ENCODE peak calls at places on chromosomes 3 and 15, in four cellular contexts. X is ecto neural progenitor cell; Y is activated naive CD4-positive, alpha-beta T cell treated with anti-CD3 and anti-CD28 coated beads for 36 hours; F is GM12865. J is an unnamed sample.

GRCh38 chr3:31232049-31233040 is 300.4 kb upstream of the STT3B start:
- DNase-seq in Y (no peak), X (no peak), F (peak; percentile 43), J (no peak)

GRCh38 chr15:66936115-66936863 is 129.1 kb upstream of the SMAD3 start:
- DNase-seq in Y (no peak), X (no peak), F (no peak), J (no peak)

GRCh38 chr3:41117398-41117870 is 81.9 kb upstream of the CTNNB1 start:
- DNase-seq in F (peak; percentile 91), X (no peak), Y (peak; percentile 94), J (peak; percentile 12)

GRCh38 chr15:50940506-50940905 is 32.0 kb downstream of the AP4E1 start:
- DNase-seq in F (no peak), Y (no peak), X (no peak), J (no peak)

GRCh38 chr15:66400351-66400774 is 13.7 kb downstream of the MAP2K1 start:
- DNase-seq in X (no peak), Y (no peak), F (peak; percentile 18), J (no peak)

GRCh38 chr3:185082149-185082548 is 70.7 kb downstream of the C3orf70 start:
- DNase-seq in Y (no peak), X (no peak), F (no peak), J (no peak)

GRCh38 chr3:44338828-44339127 is 212 bp downstream of the TCAIM start:
- DNase-seq in Y (no peak), X (no peak), F (no peak), J (no peak)

GRCh38 chr3:151169700-151170224 is 33.3 kb downstream of the GPR171 start:
- DNase-seq in X (no peak), F (peak; percentile 26), Y (peak; percentile 48), J (no peak)

GRCh38 chr15:86336051-86336788 is 256.5 kb downstream of the AGBL1 start:
- DNase-seq in Y (peak; percentile 6), X (no peak), F (no peak), J (no peak)

GRCh38 chr3:128354788-128355548 is 111.7 kb downstream of the DNAJB8 start:
- DNase-seq in Y (no peak), X (no peak), F (no peak), J (no peak)

GRCh38 chr3:128226794-128227399 is 73.6 kb downstream of the EEFSEC start:
- DNase-seq in F (peak; percentile 39), X (peak; percentile 78), Y (peak; percentile 39), J (no peak)

GRCh38 chr3:47370887-47371697 is 9.7 kb upstream of the PTPN23 start:
- DNase-seq in F (peak; percentile 53), X (peak; percentile 66), Y (peak; percentile 53), J (no peak)

GRCh38 chr3:143510601-143511000 is 337.7 kb downstream of the SLC9A9 start:
- DNase-seq in F (no peak), Y (peak; percentile 10), X (no peak), J (no peak)

GRCh38 chr3:127170794-127171193 is 22.1 kb upstream of the PRR23E start:
- DNase-seq in X (peak; percentile 46), F (no peak), Y (no peak), J (peak; percentile 45)

GRCh38 chr3:42721690-42722089 is 19.1 kb upstream of the HHATL start:
- DNase-seq in Y (no peak), X (no peak), F (no peak), J (no peak)

GRCh38 chr3:179322481-179323196 is at the start of gene ZNF639:
- DNase-seq in Y (peak; percentile 78), F (peak; percentile 94), X (peak; percentile 93), J (peak; percentile 75)

GRCh38 chr3:46538803-46539442 is 27.2 kb downstream of the LRRC2 start:
- DNase-seq in X (no peak), Y (peak; percentile 90), F (peak; percentile 97), J (no peak)

GRCh38 chr3:3631114-3631513 is 168.1 kb upstream of the LRRN1 start:
- DNase-seq in X (no peak), Y (no peak), F (no peak), J (no peak)

GRCh38 chr15:99092554-99093172 is 12.2 kb upstream of the SYNM start:
- DNase-seq in F (no peak), Y (no peak), X (no peak), J (no peak)

GRCh38 chr3:184351511-184352148 is 9.8 kb downstream of the CLCN2 start:
- DNase-seq in Y (no peak), F (no peak), X (no peak), J (no peak)

GRCh38 chr3:58175429-58176184 is 35.2 kb downstream of the DNASE1L3 start:
- DNase-seq in Y (no peak), F (no peak), X (no peak), J (no peak)

GRCh38 chr3:183477801-183478456 is 49.5 kb upstream of the MCF2L2 start:
- DNase-seq in F (no peak), X (peak; percentile 37), Y (no peak), J (no peak)

GRCh38 chr3:5038243-5038642 is 59.0 kb downstream of the BHLHE40 start:
- DNase-seq in Y (no peak), X (no peak), F (no peak), J (no peak)

GRCh38 chr15:75817151-75817935 is 25.9 kb upstream of the UBE2Q2 start:
- DNase-seq in Y (peak; percentile 28), F (peak; percentile 37), X (no peak), J (no peak)

GRCh38 chr3:79517766-79518413 is 249.9 kb downstream of the ROBO1 start:
- DNase-seq in Y (peak; percentile 5), X (no peak), F (no peak), J (no peak)

GRCh38 chr3:38519651-38520050 is 23.5 kb downstream of the EXOG start:
- DNase-seq in Y (peak; percentile 14), X (no peak), F (no peak), J (no peak)

GRCh38 chr3:64011685-64012084 is 11.6 kb downstream of the PSMD6 start:
- DNase-seq in Y (no peak), F (no peak), X (no peak), J (peak; percentile 38)

GRCh38 chr3:28012830-28013229 is 228.6 kb upstream of the CMC1 start:
- DNase-seq in Y (no peak), X (no peak), F (no peak), J (no peak)

GRCh38 chr3:188683032-188683491 is 488.7 kb upstream of the TPRG1 start:
- DNase-seq in F (peak; percentile 20), X (no peak), Y (peak; percentile 51), J (no peak)